ENCODE peak calls at places on chromosome 1, in six cellular contexts. One of them, this sample, is unnamed.

GRCh38 chr1:12005488-12006166 is 13.7 kb upstream of the MIIP start:
- DNase-seq in cardiac muscle cell: no peak
- DNase-seq in Peyer's patch: no peak
- DNase-seq in tibial artery: no peak
- DNase-seq in adrenal gland: no peak
- DNase-seq in IMR-90: no peak
- DNase-seq in this sample: no peak

GRCh38 chr1:212291505-212292134 is 6.4 kb downstream of the PPP2R5A start:
- DNase-seq in cardiac muscle cell: peak; percentile 70
- DNase-seq in Peyer's patch: no peak
- DNase-seq in tibial artery: no peak
- DNase-seq in adrenal gland: no peak
- DNase-seq in IMR-90: peak; percentile 44
- DNase-seq in this sample: no peak

GRCh38 chr1:67158401-67158800 is 7.9 kb upstream of the IL23R start:
- DNase-seq in cardiac muscle cell: no peak
- DNase-seq in Peyer's patch: no peak
- DNase-seq in tibial artery: no peak
- DNase-seq in adrenal gland: no peak
- DNase-seq in IMR-90: no peak
- DNase-seq in this sample: no peak

GRCh38 chr1:161887724-161888287 is 121.7 kb downstream of the ATF6 start:
- DNase-seq in cardiac muscle cell: no peak
- DNase-seq in Peyer's patch: no peak
- DNase-seq in tibial artery: no peak
- DNase-seq in adrenal gland: no peak
- DNase-seq in IMR-90: no peak
- DNase-seq in this sample: no peak

GRCh38 chr1:106063510-106063909 is 993.0 kb upstream of the PRMT6 start:
- DNase-seq in cardiac muscle cell: no peak
- DNase-seq in Peyer's patch: no peak
- DNase-seq in tibial artery: no peak
- DNase-seq in adrenal gland: no peak
- DNase-seq in IMR-90: no peak
- DNase-seq in this sample: no peak

GRCh38 chr1:29176567-29176966 is 5.1 kb downstream of the SRSF4 start:
- DNase-seq in cardiac muscle cell: no peak
- DNase-seq in Peyer's patch: no peak
- DNase-seq in tibial artery: no peak
- DNase-seq in adrenal gland: no peak
- DNase-seq in IMR-90: no peak
- DNase-seq in this sample: no peak

GRCh38 chr1:26614655-26615411 is 81.0 kb upstream of the ARID1A start:
- DNase-seq in cardiac muscle cell: no peak
- DNase-seq in Peyer's patch: no peak
- DNase-seq in tibial artery: no peak
- DNase-seq in adrenal gland: no peak
- DNase-seq in IMR-90: no peak
- DNase-seq in this sample: no peak

GRCh38 chr1:158793604-158794003 is 12.6 kb upstream of the OR6N2 start:
- DNase-seq in cardiac muscle cell: peak; percentile 6
- DNase-seq in Peyer's patch: no peak
- DNase-seq in tibial artery: no peak
- DNase-seq in adrenal gland: no peak
- DNase-seq in IMR-90: no peak
- DNase-seq in this sample: no peak

GRCh38 chr1:75134656-75134938 is 409 bp downstream of the LHX8 start:
- DNase-seq in cardiac muscle cell: no peak
- DNase-seq in Peyer's patch: no peak
- DNase-seq in tibial artery: no peak
- DNase-seq in adrenal gland: no peak
- DNase-seq in IMR-90: no peak
- DNase-seq in this sample: no peak

DNA sequence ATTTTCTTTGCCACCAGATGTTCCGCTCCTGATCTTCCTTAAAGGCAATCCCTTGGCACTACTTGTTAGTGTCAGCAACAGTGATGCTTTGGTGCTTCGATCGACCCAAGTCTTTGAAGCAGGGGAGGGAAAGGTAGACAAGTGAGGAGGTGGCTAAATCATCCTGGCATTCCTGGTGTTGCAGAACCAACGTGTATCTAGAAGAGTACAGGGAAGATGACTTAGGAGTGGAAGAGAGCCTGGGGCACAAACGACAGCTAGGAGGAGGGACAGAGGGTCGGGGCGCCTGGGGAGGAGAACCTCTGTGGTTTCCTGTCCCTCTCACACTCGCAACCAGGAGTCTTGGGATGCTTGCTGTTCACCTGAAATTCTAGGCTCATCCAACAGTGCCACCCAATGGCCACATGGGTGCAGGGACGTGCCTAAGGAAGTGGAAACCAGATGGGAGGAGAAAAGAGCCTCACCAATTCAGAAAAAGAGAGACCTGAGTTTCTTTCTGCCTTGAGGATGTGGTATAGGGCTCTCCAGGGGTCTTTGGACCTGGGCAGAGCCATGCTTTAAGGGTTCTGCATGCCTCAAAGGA is 9.5 kb upstream of the KCNA2 start:
- DNase-seq in cardiac muscle cell: peak; percentile 77
- DNase-seq in Peyer's patch: no peak
- DNase-seq in tibial artery: peak; percentile 74
- DNase-seq in adrenal gland: peak; percentile 68
- DNase-seq in IMR-90: peak; percentile 51
- DNase-seq in this sample: no peak
- TF ChIP-seq CTCF in cardiac muscle cell: peak; percentile 86
- TF ChIP-seq CTCF in Peyer's patch: peak; percentile 37
- TF ChIP-seq CTCF in tibial artery: peak; percentile 81
- TF ChIP-seq CTCF in adrenal gland: peak; percentile 83
- TF ChIP-seq CTCF in IMR-90: peak; percentile 66
- TF ChIP-seq CTCF in this sample: peak; percentile 70

GRCh38 chr1:4657920-4658585 is 3.6 kb downstream of the AJAP1 start:
- DNase-seq in cardiac muscle cell: no peak
- DNase-seq in Peyer's patch: no peak
- DNase-seq in tibial artery: no peak
- DNase-seq in adrenal gland: no peak
- DNase-seq in IMR-90: no peak
- DNase-seq in this sample: no peak

GRCh38 chr1:4655674-4656532 is 1.5 kb downstream of the AJAP1 start:
- DNase-seq in cardiac muscle cell: peak; percentile 35
- DNase-seq in Peyer's patch: no peak
- DNase-seq in tibial artery: no peak
- DNase-seq in adrenal gland: peak; percentile 42
- DNase-seq in IMR-90: no peak
- DNase-seq in this sample: no peak

GRCh38 chr1:4657244-4657789 is 2.9 kb downstream of the AJAP1 start:
- DNase-seq in cardiac muscle cell: no peak
- DNase-seq in Peyer's patch: no peak
- DNase-seq in tibial artery: no peak
- DNase-seq in adrenal gland: no peak
- DNase-seq in IMR-90: no peak
- DNase-seq in this sample: no peak

GRCh38 chr1:4654764-4655673 is 610 bp downstream of the AJAP1 start:
- DNase-seq in cardiac muscle cell: no peak
- DNase-seq in Peyer's patch: no peak
- DNase-seq in tibial artery: no peak
- DNase-seq in adrenal gland: no peak
- DNase-seq in IMR-90: no peak
- DNase-seq in this sample: no peak

GRCh38 chr1:4656533-4657140 is 2.2 kb downstream of the AJAP1 start:
- DNase-seq in cardiac muscle cell: no peak
- DNase-seq in Peyer's patch: no peak
- DNase-seq in tibial artery: no peak
- DNase-seq in adrenal gland: no peak
- DNase-seq in IMR-90: no peak
- DNase-seq in this sample: no peak
- H3K4me3 ChIP-seq in cardiac muscle cell: no peak overlapping the region
- H3K4me3 ChIP-seq in Peyer's patch: no peak overlapping the region
- H3K4me3 ChIP-seq in tibial artery: no peak overlapping the region
- H3K4me3 ChIP-seq in adrenal gland: no peak overlapping the region
- H3K4me3 ChIP-seq in IMR-90: no peak overlapping the region
- H3K4me3 ChIP-seq in this sample: no peak overlapping the region

DNA sequence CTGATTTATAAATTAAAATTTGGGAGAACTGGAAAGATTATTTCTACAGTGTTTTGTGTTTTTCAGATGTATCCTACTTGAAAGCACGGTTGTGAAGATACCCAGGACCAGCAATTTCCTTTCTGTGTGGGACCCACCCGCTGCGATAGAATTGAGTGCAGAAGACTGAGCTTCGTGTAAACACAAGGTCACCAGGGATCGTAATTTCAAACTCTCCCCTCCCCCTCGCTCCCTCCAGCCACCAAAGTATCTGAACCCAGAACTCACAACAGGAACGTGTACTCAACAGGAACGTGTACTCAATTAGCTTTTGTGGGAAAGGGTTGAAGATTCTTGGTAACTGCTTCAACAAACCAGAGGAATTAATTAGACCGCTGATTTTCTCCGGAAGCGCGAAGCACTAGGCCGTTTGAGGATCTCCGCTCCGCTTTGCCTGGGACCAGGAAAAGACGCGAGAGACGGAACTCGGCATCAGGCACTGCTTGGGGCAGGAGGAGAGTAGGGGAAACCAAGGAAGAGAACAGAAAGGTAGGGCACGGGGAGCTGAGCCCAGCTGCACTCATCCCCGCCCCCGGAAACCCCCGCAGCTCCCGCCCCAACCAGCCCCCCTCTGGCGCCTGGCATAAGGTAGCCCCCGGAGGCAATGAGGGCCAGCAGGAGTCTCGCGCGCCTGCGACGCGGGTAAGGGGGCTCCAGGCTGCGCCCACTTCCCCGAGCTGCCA is 498 bp downstream of the DRAM2 start:
- DNase-seq in cardiac muscle cell: peak; percentile 69
- DNase-seq in Peyer's patch: no peak
- DNase-seq in tibial artery: no peak
- DNase-seq in adrenal gland: peak; percentile 63
- DNase-seq in IMR-90: peak; percentile 58
- DNase-seq in this sample: peak; percentile 66
- H3K4me1 ChIP-seq in cardiac muscle cell: peaks cover 11% of the 10 kb centered on the region
- H3K4me1 ChIP-seq in Peyer's patch: peaks cover 28% of the 10 kb centered on the region
- H3K4me1 ChIP-seq in tibial artery: no peaks in the 10 kb centered on the region
- H3K4me1 ChIP-seq in adrenal gland: peaks cover 33% of the 10 kb centered on the region
- H3K4me1 ChIP-seq in IMR-90: peaks cover 2% of the 10 kb centered on the region
- H3K4me1 ChIP-seq in this sample: peaks cover 15% of the 10 kb centered on the region

GRCh38 chr1:81760487-81761097 is 40.1 kb upstream of the ADGRL2 start:
- DNase-seq in cardiac muscle cell: peak; percentile 61
- DNase-seq in Peyer's patch: no peak
- DNase-seq in tibial artery: no peak
- DNase-seq in adrenal gland: no peak
- DNase-seq in IMR-90: peak; percentile 45
- DNase-seq in this sample: no peak
- TF ChIP-seq CTCF in cardiac muscle cell: peak; percentile 45
- TF ChIP-seq CTCF in Peyer's patch: no peak
- TF ChIP-seq CTCF in tibial artery: peak; percentile 22
- TF ChIP-seq CTCF in adrenal gland: peak; percentile 46
- TF ChIP-seq CTCF in IMR-90: peak; percentile 54
- TF ChIP-seq CTCF in this sample: no peak